ENCODE peak calls at places on chromosomes 2 and 18, in four cellular contexts. X, E, Y and H are unnamed samples.

GRCh38 chr2:148970393-148970792 is 68.1 kb upstream of the LYPD6B start:
- DNase-seq in E (no peak), X (no peak), Y (no peak), H (no peak)

GRCh38 chr2:130241041-130241707 is 42.9 kb upstream of the TUBA3E start:
- DNase-seq in Y (no peak), E (no peak), X (no peak), H (peak)

GRCh38 chr2:165452327-165452726 is 17.2 kb upstream of the CSRNP3 start:
- DNase-seq in X (no peak), Y (no peak), E (no peak), H (no peak)

GRCh38 chr2:169768262-169768995 is 30.2 kb upstream of the SSB start:
- DNase-seq in E (peak), X (peak), Y (peak), H (peak)

GRCh38 chr2:170843656-170844055 is 27.0 kb downstream of the GAD1 start:
- DNase-seq in X (no peak), Y (no peak), E (no peak), H (no peak)

GRCh38 chr2:1581965-1582625 is 162.2 kb downstream of the PXDN start:
- DNase-seq in Y (no peak), X (no peak), E (no peak), H (no peak)

GRCh38 chr18:22544626-22545025 is 126.9 kb upstream of the CTAGE1 start:
- DNase-seq in Y (no peak), E (no peak), X (no peak), H (no peak)

GRCh38 chr18:50986360-50987087 is 18.7 kb downstream of the ELAC1 start:
- DNase-seq in Y (no peak), X (no peak), E (no peak), H (no peak)

GRCh38 chr2:237791977-237792727 is 6.4 kb upstream of the RBM44 start:
- DNase-seq in E (no peak), X (peak), Y (no peak), H (no peak)

GRCh38 chr2:160576054-160576499 is 82.5 kb upstream of the RBMS1 start:
- DNase-seq in X (no peak), E (no peak), Y (no peak), H (no peak)

GRCh38 chr2:237617305-237617982 is 9.9 kb upstream of the LRRFIP1 start:
- DNase-seq in X (no peak), E (no peak), Y (no peak), H (no peak)

GRCh38 chr2:181752301-181752700 is 72.0 kb upstream of the NEUROD1 start:
- DNase-seq in Y (no peak), X (no peak), E (no peak), H (no peak)

GRCh38 chr2:234372506-234372905 is 124.4 kb downstream of the ARL4C start:
- DNase-seq in X (no peak), E (no peak), Y (no peak), H (no peak)

GRCh38 chr2:127105656-127106456 is 1.1 kb downstream of the BIN1 start:
- DNase-seq in X (peak), E (no peak), Y (no peak), H (no peak)

GRCh38 chr2:119290859-119291587 is 67.4 kb downstream of the STEAP3 start:
- DNase-seq in X (peak), Y (peak), E (peak), H (peak)

GRCh38 chr2:30923575-30923974 is 116.3 kb upstream of the CAPN13 start:
- DNase-seq in Y (no peak), X (no peak), E (no peak), H (no peak)

GRCh38 chr2:151791545-151791944 is 36.7 kb downstream of the ARL5A start:
- DNase-seq in X (no peak), E (no peak), Y (no peak), H (no peak)

GRCh38 chr2:140747097-140747496 is 1383.7 kb downstream of the LRP1B start:
- DNase-seq in X (peak), Y (no peak), E (no peak), H (no peak)

GRCh38 chr2:175432021-175432420 is 250.5 kb upstream of the ATP5MC3 start:
- DNase-seq in X (no peak), Y (no peak), E (no peak), H (no peak)

GRCh38 chr18:69770206-69770605 is 177.5 kb downstream of the CD226 start:
- DNase-seq in E (no peak), Y (no peak), X (no peak), H (no peak)

GRCh38 chr18:53906681-53907080 is 317.8 kb downstream of the MBD2 start:
- DNase-seq in X (no peak), E (no peak), Y (no peak), H (no peak)

GRCh38 chr2:20227894-20228505 is 3.1 kb upstream of the SDC1 start:
- DNase-seq in X (no peak), E (no peak), Y (no peak), H (no peak)

GRCh38 chr2:241412144-241412543 is 56.1 kb downstream of the FARP2 start:
- DNase-seq in X (no peak), Y (no peak), E (peak), H (no peak)

GRCh38 chr2:214706986-214707385 is 102.5 kb downstream of the BARD1 start:
- DNase-seq in Y (no peak), X (peak), E (peak), H (no peak)

GRCh38 chr2:239807568-239807967 is 217.6 kb downstream of the NDUFA10 start:
- DNase-seq in Y (no peak), E (no peak), X (no peak), H (no peak)

GRCh38 chr2:95305341-95306058 is 8.4 kb downstream of the KCNIP3 start:
- DNase-seq in Y (peak), X (no peak), E (no peak), H (no peak)

GRCh38 chr2:190277234-190278112 is 42.2 kb downstream of the HIBCH start:
- DNase-seq in X (peak), Y (no peak), E (no peak), H (no peak)

GRCh38 chr2:120511546-120512320 is 165.8 kb downstream of the INHBB start:
- DNase-seq in Y (no peak), X (peak), E (no peak), H (no peak)

GRCh38 chr2:217723078-217723477 is 279.7 kb downstream of the TNS1 start:
- DNase-seq in X (no peak), Y (no peak), E (no peak), H (no peak)

GRCh38 chr2:207333599-207334308 is 168.0 kb upstream of the KLF7 start:
- DNase-seq in E (no peak), Y (no peak), X (no peak), H (no peak)

GRCh38 chr2:138012082-138012481 is 47.8 kb downstream of the HNMT start:
- DNase-seq in X (no peak), E (no peak), Y (no peak), H (no peak)

GRCh38 chr18:55534547-55534946 is 53.4 kb downstream of the TCF4 start:
- DNase-seq in Y (no peak), X (no peak), E (no peak), H (no peak)

GRCh38 chr18:48022021-48022420 is 91.6 kb upstream of the SMAD2 start:
- DNase-seq in E (no peak), Y (no peak), X (no peak), H (peak)

GRCh38 chr2:28406276-28407096 is 13.8 kb downstream of the FOSL2 start:
- DNase-seq in Y (peak), X (no peak), E (peak), H (peak)

GRCh38 chr2:85324639-85325465 is 2.9 kb downstream of the TGOLN2 start:
- DNase-seq in E (no peak), X (no peak), Y (peak), H (no peak)

GRCh38 chr2:235044501-235045271 is 92.9 kb downstream of the SH3BP4 start:
- DNase-seq in E (no peak), X (no peak), Y (no peak), H (no peak)

DNA sequence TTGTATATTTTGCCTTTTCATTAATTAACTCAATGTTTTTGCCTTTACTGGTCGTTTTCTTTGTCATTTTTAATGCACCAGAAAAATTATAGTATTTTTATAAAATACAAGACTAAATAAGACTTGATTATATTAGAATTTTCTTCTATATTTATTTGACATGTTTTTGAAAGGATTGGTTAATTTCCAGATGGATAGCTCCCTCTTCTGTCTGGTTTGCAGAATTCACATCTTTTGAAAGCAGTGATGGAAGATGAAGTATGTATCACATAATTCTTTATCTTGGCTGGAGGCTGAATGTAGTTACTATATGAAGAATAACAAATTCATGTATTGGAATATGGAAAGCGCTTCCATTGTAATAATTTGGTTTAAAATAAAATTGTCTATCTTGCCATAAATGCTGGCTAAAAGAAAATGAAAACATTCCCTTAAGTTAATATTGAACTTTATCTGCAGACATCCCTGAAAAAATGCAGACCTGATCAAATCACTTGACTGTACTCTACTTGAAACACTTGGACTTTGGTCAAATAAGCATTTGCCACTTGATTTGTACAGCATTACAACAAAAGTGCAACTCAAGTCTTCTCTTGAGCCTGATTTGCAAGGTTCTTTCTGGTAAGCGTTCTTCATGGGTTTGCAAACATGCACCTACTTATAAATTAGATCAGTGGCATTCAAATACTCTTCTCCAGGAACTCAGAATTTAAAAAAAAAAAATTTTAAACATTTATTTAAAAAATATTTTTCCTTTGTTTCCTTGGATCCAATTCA is 86.4 kb upstream of the EFEMP1 start:
- DNase-seq in E (no peak), Y (no peak), X (peak), H (no peak)
- H3K27ac ChIP-seq in E (no peak), Y (no peak), X (no peak), H (no peak)

DNA sequence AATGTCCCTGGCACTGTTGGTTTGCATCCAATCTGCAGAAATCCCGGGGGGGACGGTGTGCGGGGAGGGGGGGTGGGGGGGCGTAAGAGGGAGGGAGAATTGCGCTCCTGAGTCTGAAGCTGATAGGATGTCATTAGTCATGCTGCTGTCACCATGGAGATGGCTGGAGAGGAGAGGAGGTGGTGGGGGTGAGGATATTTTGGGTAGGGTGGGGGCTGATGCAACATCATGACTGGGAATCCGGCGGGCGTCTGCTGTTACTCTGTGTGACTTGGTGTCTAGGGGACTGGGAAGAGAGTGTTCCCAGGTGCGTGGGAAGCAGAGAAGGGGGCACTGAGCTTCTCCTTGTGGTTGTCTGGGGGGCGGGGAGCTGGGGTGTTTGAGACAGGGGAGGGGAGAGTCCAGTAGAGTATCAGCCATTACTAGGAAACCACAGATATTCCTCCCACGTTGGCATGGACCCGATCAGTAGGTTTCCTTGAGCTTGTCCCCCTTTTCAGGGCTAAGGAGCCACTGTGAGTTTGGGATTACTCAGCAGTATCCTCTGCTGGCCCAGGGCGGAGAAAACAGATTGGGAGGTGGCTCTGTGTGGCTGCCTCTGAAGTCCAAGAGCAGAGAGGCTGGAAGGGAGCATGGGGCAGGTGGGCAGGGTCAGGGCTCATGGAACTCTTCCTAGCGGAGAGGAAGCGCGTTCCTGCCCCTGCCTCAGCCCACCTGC is 18.9 kb downstream of the TET3 start:
- DNase-seq in X (peak), E (no peak), Y (no peak), H (no peak)
- H3K27ac ChIP-seq in X (no peak), E (no peak), Y (no peak), H (no peak)

GRCh38 chr2:26299488-26300092 is 46.4 kb upstream of the SELENOI start:
- DNase-seq in X (peak), Y (no peak), E (peak), H (no peak)

GRCh38 chr2:26298638-26299393 is 47.1 kb upstream of the SELENOI start:
- DNase-seq in X (peak), E (peak), Y (peak), H (no peak)

GRCh38 chr2:26297061-26297460 is 48.9 kb upstream of the SELENOI start:
- DNase-seq in Y (no peak), X (no peak), E (no peak), H (peak)

GRCh38 chr2:26300234-26300641 is 45.7 kb upstream of the SELENOI start:
- DNase-seq in E (peak), Y (no peak), X (no peak), H (peak)

GRCh38 chr2:26298286-26298637 is 47.7 kb upstream of the SELENOI start:
- DNase-seq in X (peak), E (no peak), Y (no peak), H (no peak)
- H3K27ac ChIP-seq in X (no peak), E (peak), Y (peak), H (peak)

GRCh38 chr18:59881728-59882685 is 17.8 kb upstream of the PMAIP1 start:
- DNase-seq in X (no peak), Y (no peak), E (no peak), H (no peak)
- H3K27ac ChIP-seq in X (peak), Y (no peak), E (no peak), H (peak)

DNA sequence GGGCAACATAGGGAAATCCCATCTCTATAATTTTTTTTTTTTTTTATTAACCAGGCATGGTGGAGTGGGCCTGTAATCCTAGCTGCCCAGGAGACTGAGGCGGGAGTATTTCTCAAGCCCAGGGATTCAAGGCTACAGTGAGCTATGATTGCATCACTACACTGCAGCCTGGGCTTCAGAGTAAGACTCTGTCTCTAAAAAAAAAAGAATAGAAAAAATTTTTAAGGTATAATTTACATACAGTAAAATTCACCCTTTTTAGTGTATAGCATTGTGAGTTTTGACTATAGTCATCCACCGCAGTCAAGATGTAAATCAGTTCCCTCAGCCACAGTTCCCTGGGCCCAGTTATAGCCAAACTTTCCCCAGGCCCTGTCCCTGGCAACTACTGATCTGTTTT is 57.1 kb upstream of the MSH6 start:
- DNase-seq in Y (no peak), E (peak), X (no peak), H (no peak)
- H3K27ac ChIP-seq in Y (no peak), E (no peak), X (no peak), H (no peak)

DNA sequence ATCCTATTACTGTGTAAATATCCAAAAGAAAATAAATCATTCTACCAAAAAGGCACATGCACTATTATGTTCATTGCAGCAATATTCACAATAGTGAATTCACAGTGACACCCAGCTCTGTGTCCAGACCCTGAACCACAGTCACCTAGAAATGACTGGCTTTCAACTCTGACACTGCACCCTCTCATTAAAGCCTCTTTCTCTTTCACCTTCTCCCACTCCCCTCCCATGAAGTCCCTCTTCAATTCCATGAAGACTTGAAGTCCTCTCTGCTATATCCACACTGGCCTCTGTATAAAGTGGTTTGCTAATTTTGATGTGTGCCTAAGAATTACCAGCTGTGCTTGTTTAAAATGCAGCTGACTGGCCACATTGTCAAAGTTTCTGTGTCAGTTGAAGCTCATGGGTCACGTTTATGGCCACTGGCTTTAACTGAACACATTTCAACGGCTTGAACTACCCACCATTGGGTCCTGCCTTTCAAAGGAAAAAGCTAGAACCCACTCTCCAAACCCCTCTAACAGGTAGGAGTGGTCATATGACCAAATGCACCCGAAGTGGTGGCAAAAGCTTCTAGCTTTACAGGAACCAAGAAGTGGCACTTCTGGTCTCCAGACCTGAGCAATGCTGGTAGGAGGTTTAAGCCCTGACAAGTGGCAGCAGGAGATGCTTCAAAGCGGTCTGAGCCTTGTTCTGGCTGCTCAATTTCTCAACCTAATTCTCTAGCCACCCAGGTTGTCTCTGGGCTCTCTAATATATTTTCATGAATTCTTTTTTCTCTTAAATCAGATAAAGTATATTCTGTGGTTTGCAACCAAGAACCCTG is 34.3 kb downstream of the B4GALT6 start:
- DNase-seq in Y (no peak), E (no peak), X (no peak), H (no peak)
- H3K27ac ChIP-seq in Y (no peak), E (no peak), X (no peak), H (no peak)

DNA sequence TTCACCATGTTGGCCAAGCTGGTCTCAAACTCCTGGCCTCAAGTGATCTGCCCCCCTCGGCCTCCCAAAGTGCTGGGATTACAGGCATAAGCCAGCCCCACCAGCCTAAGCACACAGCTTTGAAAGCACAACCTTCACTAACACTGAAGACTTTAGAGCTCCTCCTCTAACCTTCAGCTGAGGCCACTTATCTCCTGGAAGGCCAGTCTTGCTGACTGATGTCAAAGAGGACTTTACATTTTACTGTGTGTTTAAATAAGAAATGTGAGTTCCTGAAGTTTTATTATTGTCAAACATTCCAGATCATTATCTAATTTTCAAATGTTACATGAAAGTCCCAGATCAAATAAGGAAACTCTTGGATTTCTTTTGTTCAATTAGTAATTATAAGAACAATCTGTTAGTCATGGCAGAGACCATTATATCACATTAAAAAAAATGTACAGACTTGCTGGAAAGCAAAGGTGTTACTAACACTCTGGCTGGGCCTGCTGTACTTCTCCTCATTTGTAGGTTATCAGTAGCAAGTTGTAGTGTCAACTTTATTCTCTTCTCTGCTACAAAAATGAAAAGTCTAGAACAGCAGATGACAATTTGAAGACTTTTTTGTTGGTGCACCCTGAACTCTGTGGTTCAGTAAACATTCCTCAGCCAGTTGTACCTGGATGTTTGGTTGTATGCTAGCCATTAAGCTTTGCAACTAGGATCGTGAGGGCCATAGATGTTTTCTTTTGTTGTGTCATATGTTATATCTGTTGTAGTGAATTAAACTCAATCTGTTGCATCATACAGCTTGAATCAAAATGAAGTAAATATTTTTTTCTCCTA is 80.0 kb downstream of the AOX1 start:
- DNase-seq in Y (no peak), X (no peak), E (no peak), H (no peak)
- H3K27ac ChIP-seq in Y (no peak), X (no peak), E (no peak), H (no peak)

DNA sequence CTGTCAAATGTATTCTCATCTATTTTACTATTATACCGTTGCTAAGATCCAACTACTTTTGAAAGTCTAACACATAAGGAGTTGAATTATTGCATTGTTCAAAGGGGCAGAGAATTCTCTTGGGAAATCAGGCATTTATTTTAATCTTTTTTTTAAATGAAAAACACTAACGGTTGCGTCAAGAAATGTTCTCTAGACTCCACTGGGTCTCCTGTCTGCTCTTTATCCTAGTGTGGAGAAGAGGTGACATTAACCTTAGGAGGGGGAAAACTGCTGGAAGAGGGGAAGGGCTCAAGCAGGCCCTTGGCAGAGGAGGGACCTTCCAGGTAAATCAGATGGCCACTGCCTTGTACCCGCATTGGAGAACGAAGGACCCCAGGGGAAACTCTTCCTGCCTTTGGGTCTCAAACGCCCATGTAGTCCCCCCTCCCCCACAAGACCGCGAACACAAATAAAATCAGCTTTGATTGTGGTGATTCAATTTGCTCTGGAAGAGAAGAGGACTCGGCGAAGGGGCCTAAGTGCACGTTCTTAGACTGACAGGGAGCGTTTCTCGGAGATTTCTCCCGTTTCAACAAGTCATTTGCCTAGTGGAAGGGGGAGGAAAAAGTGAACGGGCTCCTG is 1.1 kb upstream of the APCDD1 start:
- DNase-seq in E (no peak), X (no peak), Y (no peak), H (no peak)
- H3K27ac ChIP-seq in E (no peak), X (no peak), Y (no peak), H (peak)